ENCODE peak calls at places on chromosome 18, in four cellular contexts. L, S, I and P are unnamed samples.

GRCh38 chr18:63098014-63098981 is 221.3 kb downstream of the BCL2 start:
- DNase-seq in L (no peak), I (no peak), S (no peak), P (no peak)

GRCh38 chr18:55343396-55344073 is 244.5 kb downstream of the TCF4 start:
- DNase-seq in L (no peak), S (peak), I (no peak), P (peak)

GRCh38 chr18:63292844-63293683 is 26.5 kb downstream of the BCL2 start:
- DNase-seq in S (no peak), L (no peak), I (no peak), P (no peak)

GRCh38 chr18:37299471-37300304 is 265.9 kb downstream of the CELF4 start:
- DNase-seq in I (peak), S (peak), L (no peak), P (peak)

GRCh38 chr18:25434771-25435461 is 83.0 kb upstream of the ZNF521 start:
- DNase-seq in S (no peak), L (no peak), I (no peak), P (no peak)

GRCh38 chr18:46335551-46336059 is 231.4 kb downstream of the HAUS1 start:
- DNase-seq in S (no peak), I (no peak), L (no peak), P (no peak)

GRCh38 chr18:59067873-59068272 is 71.8 kb upstream of the SEC11C start:
- DNase-seq in L (peak), I (no peak), S (peak), P (peak)

GRCh38 chr18:50839996-50840395 is 20.2 kb upstream of the MRO start:
- DNase-seq in L (no peak), I (no peak), S (no peak), P (no peak)

GRCh38 chr18:53909668-53910067 is 314.8 kb downstream of the MBD2 start:
- DNase-seq in S (peak), L (no peak), I (peak), P (no peak)

GRCh38 chr18:67300498-67300897 is 216.0 kb downstream of the DSEL start:
- DNase-seq in S (no peak), L (peak), I (no peak), P (no peak)

GRCh38 chr18:58054041-58054733 is 10.2 kb downstream of the NEDD4L start:
- DNase-seq in S (peak), L (no peak), I (no peak), P (peak)

GRCh38 chr18:57175550-57175949 is 28.7 kb downstream of the BOD1L2 start:
- DNase-seq in L (no peak), S (peak), I (no peak), P (peak)

GRCh38 chr18:13585379-13586153 is 140.8 kb downstream of the FAM210A start:
- DNase-seq in L (no peak), S (no peak), I (no peak), P (no peak)

GRCh38 chr18:8996771-8997432 is 105.6 kb upstream of the NDUFV2 start:
- DNase-seq in L (no peak), S (no peak), I (no peak), P (peak)

GRCh38 chr18:41513438-41513837 is 441.6 kb upstream of the PIK3C3 start:
- DNase-seq in S (no peak), L (no peak), I (no peak), P (no peak)

GRCh38 chr18:32287249-32287648 is 97.4 kb downstream of the MEP1B start:
- DNase-seq in I (no peak), L (no peak), S (no peak), P (no peak)

GRCh38 chr18:68991281-68991680 is 193.4 kb downstream of the CCDC102B start:
- DNase-seq in I (no peak), S (peak), L (no peak), P (no peak)

GRCh38 chr18:21484851-21485636 is 115.5 kb downstream of the ESCO1 start:
- DNase-seq in I (peak), S (peak), L (no peak), P (peak)

GRCh38 chr18:9987931-9988330 is 74.1 kb downstream of the VAPA start:
- DNase-seq in I (no peak), S (no peak), L (no peak), P (no peak)

GRCh38 chr18:58254873-58255511 is 211.0 kb downstream of the NEDD4L start:
- DNase-seq in S (no peak), I (no peak), L (no peak), P (no peak)

GRCh38 chr18:58297198-58297597 is 253.2 kb downstream of the NEDD4L start:
- DNase-seq in L (no peak), I (no peak), S (no peak), P (no peak)

GRCh38 chr18:78726326-78727056 is 253.1 kb upstream of the SALL3 start:
- DNase-seq in L (no peak), I (no peak), S (no peak), P (no peak)

GRCh38 chr18:69664399-69664798 is 263.7 kb downstream of the DOK6 start:
- DNase-seq in I (no peak), L (no peak), S (peak), P (no peak)

GRCh38 chr18:57772387-57772799 is 30.7 kb downstream of the ATP8B1 start:
- DNase-seq in I (no peak), S (no peak), L (no peak), P (no peak)

GRCh38 chr18:38635706-38636105 is 1070.1 kb upstream of the CELF4 start:
- DNase-seq in I (no peak), L (no peak), S (no peak), P (no peak)